ENCODE peak calls at places on chromosomes 11 and 22, in nine cellular contexts. N is kidney, Q is body of pancreas, M is fibroblast of lung, Z is aorta, T is MG63, W is Karpas-422, R is transverse colon, L is thyroid gland. P is an unnamed sample.

GRCh38 chr22:38824587-38824986 is 19.2 kb downstream of the NPTXR start:
- DNase-seq in W (peak; percentile 88), T (peak; percentile 46), R (peak; percentile 31), Z (no peak), Q (peak; percentile 50), L (peak; percentile 45), N (peak; percentile 74), M (peak; percentile 62), P (peak; percentile 69)

GRCh38 chr22:27868738-27869282 is 50.2 kb downstream of the PITPNB start:
- DNase-seq in W (no peak), T (no peak), R (no peak), N (no peak), Q (no peak), M (no peak), L (no peak), Z (no peak), P (no peak)

GRCh38 chr11:115301029-115301428 is 203.2 kb downstream of the CADM1 start:
- DNase-seq in Q (no peak), Z (no peak), W (no peak), T (no peak), L (no peak), R (no peak), N (no peak), M (peak; percentile 84), P (no peak)

GRCh38 chr11:10303558-10304363 is 1.1 kb upstream of the ADM start:
- DNase-seq in Z (peak; percentile 64), R (peak; percentile 74), N (peak; percentile 82), W (no peak), Q (peak; percentile 26), T (peak; percentile 77), L (peak; percentile 72), M (peak; percentile 41), P (peak; percentile 87)

GRCh38 chr22:18973264-18974031 is 37.4 kb upstream of the PRODH start:
- DNase-seq in Z (no peak), W (no peak), L (no peak), Q (peak; percentile 42), N (peak; percentile 56), R (no peak), M (no peak), T (no peak), P (no peak)

GRCh38 chr11:47241740-47242400 is 6.7 kb downstream of the ACP2 start:
- DNase-seq in T (no peak), Q (no peak), M (peak; percentile 31), L (no peak), Z (no peak), N (no peak), W (no peak), R (no peak), P (no peak)

GRCh38 chr11:23570828-23571227 is 710.6 kb upstream of the CCDC179 start:
- DNase-seq in L (no peak), R (no peak), T (peak; percentile 48), Z (no peak), Q (no peak), N (no peak), W (no peak), M (peak; percentile 61), P (no peak)

GRCh38 chr11:1924121-1924520 is 4.6 kb downstream of the TNNT3 start:
- DNase-seq in R (no peak), M (no peak), N (peak; percentile 68), Q (no peak), Z (no peak), W (no peak), L (peak; percentile 32), T (no peak), P (peak; percentile 21)

DNA sequence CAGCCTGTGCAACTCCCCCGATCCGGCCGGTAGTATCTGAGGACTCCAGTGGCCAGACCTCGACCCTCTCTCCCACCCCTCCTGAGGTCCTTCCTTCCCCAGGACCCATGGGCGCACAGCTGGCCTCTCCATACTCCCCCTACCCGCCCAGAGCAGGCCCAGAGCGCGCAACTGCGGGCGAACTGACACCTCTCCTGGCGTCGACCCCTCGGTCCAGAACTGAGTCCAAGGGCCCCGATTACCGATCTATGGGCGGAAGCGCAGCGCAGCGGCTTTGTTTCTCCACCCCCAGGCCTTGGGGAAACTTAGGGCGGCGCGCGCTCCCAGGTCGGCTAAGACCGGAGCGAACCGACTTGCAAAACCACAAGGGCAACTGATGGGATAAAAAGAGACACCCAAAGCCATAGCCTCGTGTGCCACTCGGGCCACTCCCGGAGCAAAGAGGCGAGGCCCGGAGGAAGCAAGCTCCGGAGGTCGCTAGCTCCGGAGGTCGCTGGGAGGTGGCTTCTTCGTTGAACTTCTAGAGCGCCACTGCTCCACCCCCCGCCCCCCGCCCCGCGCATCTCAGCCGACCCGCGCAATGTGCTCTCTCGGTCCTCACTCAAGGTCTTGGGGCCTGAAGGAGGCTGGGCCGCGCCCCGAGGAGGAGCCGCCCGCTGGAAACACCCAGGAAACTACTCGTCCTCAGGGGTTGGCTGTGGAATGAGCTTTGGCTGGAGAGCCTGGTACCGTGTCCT is 9.8 kb upstream of the ALX4 start:
- DNase-seq in Z (no peak), L (no peak), M (no peak), N (peak; percentile 72), R (no peak), T (no peak), Q (no peak), W (no peak), P (peak; percentile 31)
- H3K9me3 ChIP-seq in Z (no peaks in the 10 kb centered on the region), L (no peaks in the 10 kb centered on the region), M (no peaks in the 10 kb centered on the region), N (no peaks in the 10 kb centered on the region), R (no peaks in the 10 kb centered on the region), T (no peaks in the 10 kb centered on the region), Q (no peaks in the 10 kb centered on the region), W (no peaks in the 10 kb centered on the region), P (no peaks in the 10 kb centered on the region)

GRCh38 chr22:48396091-48396784 is 1431.4 kb downstream of the BRD1 start:
- DNase-seq in Q (no peak), R (no peak), L (no peak), W (no peak), N (no peak), Z (no peak), M (no peak), T (no peak), P (no peak)

GRCh38 chr22:48394787-48395620 is 1432.7 kb downstream of the BRD1 start:
- DNase-seq in N (no peak), M (no peak), W (no peak), L (no peak), Z (no peak), R (no peak), T (no peak), Q (no peak), P (no peak)

GRCh38 chr22:48397531-48398180 is 1430.0 kb downstream of the BRD1 start:
- DNase-seq in M (no peak), Q (no peak), Z (no peak), T (no peak), W (no peak), R (no peak), N (no peak), L (no peak), P (no peak)

GRCh38 chr22:48396785-48397530 is 1430.7 kb downstream of the BRD1 start:
- DNase-seq in N (no peak), Z (no peak), M (no peak), L (no peak), T (no peak), Q (no peak), W (no peak), R (no peak), P (no peak)

DNA sequence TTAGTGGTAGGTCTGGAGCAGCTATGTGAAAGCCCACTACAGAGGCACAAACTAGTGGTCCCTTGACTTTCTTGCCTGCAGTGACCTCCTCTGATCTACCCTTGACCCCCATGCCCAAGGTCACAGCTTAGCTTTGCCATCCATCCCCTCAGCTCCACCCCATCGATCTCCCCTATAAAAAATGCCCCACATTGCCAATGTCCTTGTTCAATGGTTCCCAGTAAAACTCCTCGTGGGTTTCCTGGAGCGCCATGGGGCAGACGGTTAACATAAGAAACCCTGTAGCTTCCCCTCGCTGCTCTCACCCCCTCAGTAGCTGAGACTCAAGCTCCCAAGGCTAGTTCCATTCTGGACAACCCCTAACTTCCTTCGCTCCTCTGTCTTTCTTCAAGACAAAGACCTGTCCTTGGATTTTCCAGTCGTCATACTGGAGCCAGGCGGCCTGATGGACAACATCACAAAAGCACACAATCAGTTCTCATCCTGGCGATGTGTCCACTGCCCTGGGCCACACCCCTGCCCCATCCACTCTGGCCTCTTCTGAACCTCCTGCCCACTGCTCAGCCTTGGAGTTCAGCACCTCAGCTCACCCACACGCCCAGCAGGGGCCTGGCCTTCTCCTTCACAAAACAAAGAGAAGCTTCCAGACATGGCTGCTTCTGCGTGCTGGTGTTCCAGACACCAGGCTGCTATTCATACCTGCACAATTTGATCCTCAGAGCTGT is 1429.3 kb downstream of the BRD1 start:
- DNase-seq in Z (no peak), W (no peak), N (no peak), M (no peak), T (no peak), R (no peak), Q (no peak), L (no peak), P (no peak)
- H3K9me3 ChIP-seq in Z (no peaks in the 10 kb centered on the region), W (no peaks in the 10 kb centered on the region), N (no peaks in the 10 kb centered on the region), M (no peaks in the 10 kb centered on the region), T (no peaks in the 10 kb centered on the region), R (no peaks in the 10 kb centered on the region), Q (no peaks in the 10 kb centered on the region), L (no peaks in the 10 kb centered on the region), P (no peaks in the 10 kb centered on the region)

GRCh38 chr11:70897429-70897828 is 354.9 kb downstream of the SHANK2 start:
- DNase-seq in N (no peak), Z (no peak), L (no peak), Q (no peak), W (no peak), M (no peak), R (no peak), T (no peak), P (no peak)
- H3K9me3 ChIP-seq in N (no peaks in the 10 kb centered on the region), Z (peaks cover 7% of the 10 kb centered on the region), L (no peaks in the 10 kb centered on the region), Q (no peaks in the 10 kb centered on the region), W (no peaks in the 10 kb centered on the region), M (no peaks in the 10 kb centered on the region), R (peaks cover 3% of the 10 kb centered on the region), T (peaks cover 7% of the 10 kb centered on the region), P (peaks cover 18% of the 10 kb centered on the region)

GRCh38 chr11:133718238-133718637 is 127.1 kb downstream of the SPATA19 start:
- DNase-seq in L (no peak), Q (no peak), W (no peak), N (no peak), Z (no peak), M (no peak), R (no peak), T (no peak), P (no peak)
- H3K9me3 ChIP-seq in L (no peaks in the 10 kb centered on the region), Q (no peaks in the 10 kb centered on the region), W (no peaks in the 10 kb centered on the region), N (no peaks in the 10 kb centered on the region), Z (no peaks in the 10 kb centered on the region), M (no peaks in the 10 kb centered on the region), R (no peaks in the 10 kb centered on the region), T (no peaks in the 10 kb centered on the region), P (no peaks in the 10 kb centered on the region)

P was measured in Caco-2.